ENCODE peak calls at places on chromosomes 5 and 9, in seven cellular contexts. One of them, this sample, is unnamed.
A peak's percentile ranks its signal among the peaks of the same experiment; 100 is the strongest.

GRCh38 chr5:9269024-9269423 is 276.9 kb downstream of the SEMA5A start:
- DNase-seq in right cardiac atrium: no peak
- DNase-seq in amniotic stem cell: no peak
- DNase-seq in stimulated activated naive B cell treated with anti-CD40 and anti-IgM and Interleukin-4, amounts not matched to agents 10 μg/mL and 1 μg/mL and 100 μg/mL, for 72 hours: no peak
- DNase-seq in foreskin fibroblast: peak; percentile 38
- DNase-seq in heart left ventricle: no peak
- DNase-seq in HuH-7: no peak
- DNase-seq in this sample: no peak

GRCh38 chr5:176542135-176542595 is 5.0 kb upstream of the RNF44 start:
- DNase-seq in stimulated activated naive B cell treated with anti-CD40 and anti-IgM and Interleukin-4, amounts not matched to agents 10 μg/mL and 1 μg/mL and 100 μg/mL, for 72 hours: no peak
- DNase-seq in amniotic stem cell: no peak
- DNase-seq in heart left ventricle: no peak
- DNase-seq in foreskin fibroblast: no peak
- DNase-seq in HuH-7: no peak
- DNase-seq in right cardiac atrium: peak; percentile 74
- DNase-seq in this sample: no peak

GRCh38 chr9:108665856-108666784 is 189.7 kb downstream of the ACTL7B start:
- DNase-seq in heart left ventricle: no peak
- DNase-seq in stimulated activated naive B cell treated with anti-CD40 and anti-IgM and Interleukin-4, amounts not matched to agents 10 μg/mL and 1 μg/mL and 100 μg/mL, for 72 hours: no peak
- DNase-seq in amniotic stem cell: no peak
- DNase-seq in HuH-7: no peak
- DNase-seq in right cardiac atrium: peak; percentile 28
- DNase-seq in foreskin fibroblast: peak; percentile 84
- DNase-seq in this sample: peak; percentile 58

GRCh38 chr5:44900273-44900954 is 91.7 kb downstream of the MRPS30 start:
- DNase-seq in foreskin fibroblast: no peak
- DNase-seq in HuH-7: no peak
- DNase-seq in right cardiac atrium: no peak
- DNase-seq in heart left ventricle: no peak
- DNase-seq in amniotic stem cell: no peak
- DNase-seq in stimulated activated naive B cell treated with anti-CD40 and anti-IgM and Interleukin-4, amounts not matched to agents 10 μg/mL and 1 μg/mL and 100 μg/mL, for 72 hours: no peak
- DNase-seq in this sample: no peak

GRCh38 chr9:136553581-136553980 is 7.7 kb upstream of the NOTCH1 start:
- DNase-seq in amniotic stem cell: no peak
- DNase-seq in stimulated activated naive B cell treated with anti-CD40 and anti-IgM and Interleukin-4, amounts not matched to agents 10 μg/mL and 1 μg/mL and 100 μg/mL, for 72 hours: no peak
- DNase-seq in foreskin fibroblast: no peak
- DNase-seq in HuH-7: no peak
- DNase-seq in right cardiac atrium: no peak
- DNase-seq in heart left ventricle: no peak
- DNase-seq in this sample: no peak

GRCh38 chr5:95543017-95543705 is 11.6 kb downstream of the SKIC3 start:
- DNase-seq in HuH-7: no peak
- DNase-seq in right cardiac atrium: no peak
- DNase-seq in foreskin fibroblast: peak; percentile 32
- DNase-seq in heart left ventricle: no peak
- DNase-seq in amniotic stem cell: no peak
- DNase-seq in stimulated activated naive B cell treated with anti-CD40 and anti-IgM and Interleukin-4, amounts not matched to agents 10 μg/mL and 1 μg/mL and 100 μg/mL, for 72 hours: no peak
- DNase-seq in this sample: no peak

GRCh38 chr5:154997746-154998145 is 15.8 kb upstream of the KIF4B start:
- DNase-seq in stimulated activated naive B cell treated with anti-CD40 and anti-IgM and Interleukin-4, amounts not matched to agents 10 μg/mL and 1 μg/mL and 100 μg/mL, for 72 hours: no peak
- DNase-seq in right cardiac atrium: no peak
- DNase-seq in foreskin fibroblast: no peak
- DNase-seq in amniotic stem cell: no peak
- DNase-seq in HuH-7: no peak
- DNase-seq in heart left ventricle: no peak
- DNase-seq in this sample: no peak

GRCh38 chr5:107542428-107542827 is 128.3 kb downstream of the EFNA5 start:
- DNase-seq in right cardiac atrium: peak; percentile 83
- DNase-seq in heart left ventricle: peak; percentile 36
- DNase-seq in HuH-7: peak; percentile 2
- DNase-seq in stimulated activated naive B cell treated with anti-CD40 and anti-IgM and Interleukin-4, amounts not matched to agents 10 μg/mL and 1 μg/mL and 100 μg/mL, for 72 hours: no peak
- DNase-seq in foreskin fibroblast: peak; percentile 97
- DNase-seq in amniotic stem cell: peak; percentile 17
- DNase-seq in this sample: peak; percentile 38

GRCh38 chr5:133664422-133664821 is 52.1 kb upstream of the FSTL4 start:
- DNase-seq in foreskin fibroblast: peak; percentile 34
- DNase-seq in heart left ventricle: no peak
- DNase-seq in stimulated activated naive B cell treated with anti-CD40 and anti-IgM and Interleukin-4, amounts not matched to agents 10 μg/mL and 1 μg/mL and 100 μg/mL, for 72 hours: no peak
- DNase-seq in HuH-7: no peak
- DNase-seq in amniotic stem cell: no peak
- DNase-seq in right cardiac atrium: no peak
- DNase-seq in this sample: peak; percentile 24

GRCh38 chr9:12232836-12233235 is 460.3 kb upstream of the TYRP1 start:
- DNase-seq in heart left ventricle: no peak
- DNase-seq in right cardiac atrium: no peak
- DNase-seq in foreskin fibroblast: no peak
- DNase-seq in amniotic stem cell: no peak
- DNase-seq in HuH-7: no peak
- DNase-seq in stimulated activated naive B cell treated with anti-CD40 and anti-IgM and Interleukin-4, amounts not matched to agents 10 μg/mL and 1 μg/mL and 100 μg/mL, for 72 hours: no peak
- DNase-seq in this sample: no peak

GRCh38 chr9:4923580-4924544 is 61.2 kb upstream of the JAK2 start:
- DNase-seq in foreskin fibroblast: peak; percentile 54
- DNase-seq in heart left ventricle: no peak
- DNase-seq in stimulated activated naive B cell treated with anti-CD40 and anti-IgM and Interleukin-4, amounts not matched to agents 10 μg/mL and 1 μg/mL and 100 μg/mL, for 72 hours: no peak
- DNase-seq in HuH-7: no peak
- DNase-seq in amniotic stem cell: no peak
- DNase-seq in right cardiac atrium: no peak
- DNase-seq in this sample: no peak

GRCh38 chr5:107104774-107105050 is 566.0 kb downstream of the EFNA5 start:
- DNase-seq in amniotic stem cell: no peak
- DNase-seq in stimulated activated naive B cell treated with anti-CD40 and anti-IgM and Interleukin-4, amounts not matched to agents 10 μg/mL and 1 μg/mL and 100 μg/mL, for 72 hours: no peak
- DNase-seq in heart left ventricle: no peak
- DNase-seq in HuH-7: peak; percentile 1
- DNase-seq in foreskin fibroblast: no peak
- DNase-seq in right cardiac atrium: peak; percentile 43
- DNase-seq in this sample: no peak